ENCODE peak calls at places on chromosomes 1 and 21, in six cellular contexts. J, X, N, E, V and T are unnamed samples.

GRCh38 chr1:31264790-31265386 is 25.2 kb upstream of the NKAIN1 start:
- ATAC-seq in E (no peak), V (peak; percentile 71), J (no peak), N (no peak), X (peak; percentile 79), T (no peak)

GRCh38 chr1:160220301-160220700 is 15.1 kb downstream of the PEA15 start:
- ATAC-seq in V (no peak), E (no peak), X (no peak), J (no peak), N (no peak), T (no peak)

GRCh38 chr1:43270421-43271095 is 775 bp downstream of the TMEM125 start:
- ATAC-seq in E (peak; percentile 97), V (no peak), N (peak; percentile 91), J (peak; percentile 93), X (no peak), T (no peak)

GRCh38 chr1:153447498-153448170 is 12.8 kb downstream of the S100A7 start:
- ATAC-seq in E (peak; percentile 94), N (no peak), V (no peak), J (no peak), X (no peak), T (no peak)

GRCh38 chr1:110587906-110588305 is 18.3 kb downstream of the KCNA2 start:
- ATAC-seq in N (no peak), J (no peak), X (no peak), E (no peak), V (no peak), T (no peak)

GRCh38 chr1:32780628-32781267 is 36.4 kb downstream of the YARS1 start:
- ATAC-seq in V (no peak), X (no peak), N (no peak), E (peak; percentile 88), J (no peak), T (no peak)

GRCh38 chr1:232538224-232538942 is 91.5 kb downstream of the SIPA1L2 start:
- ATAC-seq in X (no peak), N (no peak), V (no peak), J (no peak), E (peak; percentile 27), T (no peak)

GRCh38 chr1:2840036-2840809 is 38.7 kb upstream of the TTC34 start:
- ATAC-seq in J (no peak), E (no peak), N (no peak), V (no peak), X (no peak), T (no peak)

GRCh38 chr1:75600781-75601180 is 10.1 kb downstream of the SLC44A5 start:
- ATAC-seq in X (no peak), E (no peak), V (no peak), N (no peak), J (no peak), T (no peak)

GRCh38 chr1:61280457-61280856 is 198.1 kb downstream of the NFIA start:
- ATAC-seq in X (peak; percentile 37), N (no peak), J (no peak), V (no peak), E (no peak), T (no peak)

GRCh38 chr1:229448845-229449244 is 15.0 kb upstream of the ACTA1 start:
- ATAC-seq in J (no peak), V (no peak), X (peak; percentile 59), N (no peak), E (no peak), T (no peak)

GRCh38 chr1:215657016-215657415 is 89.9 kb downstream of the KCTD3 start:
- ATAC-seq in J (no peak), E (no peak), X (no peak), V (no peak), N (no peak), T (no peak)

GRCh38 chr1:93681549-93682412 is at the start of gene BCAR3:
- ATAC-seq in N (peak; percentile 91), V (peak; percentile 72), E (peak; percentile 67), X (peak; percentile 84), J (peak; percentile 90), T (peak; percentile 79)

GRCh38 chr21:40714516-40714915 is 132.4 kb downstream of the DSCAM start:
- ATAC-seq in N (no peak), J (no peak), X (no peak), E (peak; percentile 41), V (no peak), T (no peak)

GRCh38 chr1:46394872-46395465 is 852 bp downstream of the FAAH start:
- ATAC-seq in V (peak; percentile 44), N (no peak), X (no peak), E (no peak), J (no peak), T (peak; percentile 18)

GRCh38 chr1:110668523-110668922 is 6.2 kb downstream of the KCNA3 start:
- ATAC-seq in N (no peak), J (no peak), V (no peak), E (no peak), X (no peak), T (no peak)

GRCh38 chr1:116755681-116756080 is 1.5 kb downstream of the CD2 start:
- ATAC-seq in X (no peak), J (no peak), V (no peak), N (no peak), E (no peak), T (no peak)

GRCh38 chr1:36643391-36644270 is 160.9 kb upstream of the CSF3R start:
- ATAC-seq in N (no peak), X (no peak), V (no peak), J (no peak), E (no peak), T (no peak)
- H3K27me3 ChIP-seq in N (no peaks in the 10 kb centered on the region), X (peaks cover 29% of the 10 kb centered on the region), V (no peaks in the 10 kb centered on the region), J (peaks cover 3% of the 10 kb centered on the region), E (peaks cover 7% of the 10 kb centered on the region), T (peaks cover 48% of the 10 kb centered on the region)

GRCh38 chr1:51313268-51313852 is 17.0 kb downstream of the TTC39A start:
- ATAC-seq in E (no peak), X (no peak), J (no peak), N (peak; percentile 3), V (no peak), T (no peak)
- TF ChIP-seq CTCF in E (no peak), X (peak; percentile 18), J (peak; percentile 16), N (no peak), V (no peak), T (no peak)

DNA sequence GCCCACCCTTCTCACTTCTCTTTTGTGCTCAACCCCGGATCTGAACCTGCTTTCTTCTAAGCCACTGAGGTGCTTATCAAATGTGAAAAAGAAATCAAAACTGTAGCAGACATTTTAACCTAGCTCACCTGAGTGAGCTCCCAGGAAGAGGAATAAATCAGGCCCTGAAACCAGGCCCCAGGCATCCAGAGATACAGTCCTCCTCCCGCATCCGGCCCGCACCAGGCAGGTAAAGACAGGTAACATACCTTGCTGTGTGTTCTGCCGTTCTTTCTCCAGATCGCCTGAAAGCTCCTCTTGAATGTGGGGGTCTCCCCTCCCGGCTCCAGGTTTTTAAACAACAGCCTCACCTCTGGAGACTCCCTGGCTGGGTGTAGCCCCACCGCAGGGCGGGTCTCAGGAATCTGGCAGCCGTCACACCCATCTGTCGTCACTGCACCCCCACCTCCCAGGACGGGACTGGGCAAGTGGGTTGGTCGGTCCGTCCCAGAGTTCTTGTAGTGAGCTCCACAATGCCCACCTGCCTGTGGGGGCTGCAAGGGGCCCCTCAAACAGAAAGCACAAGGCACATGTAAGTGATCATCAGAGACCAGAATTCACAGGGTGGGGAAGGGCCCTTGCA is at the start of gene LAMB3:
- ATAC-seq in X (no peak), N (peak; percentile 66), V (no peak), J (peak; percentile 81), E (peak; percentile 43), T (no peak)
- H3K4me1 ChIP-seq in X (peaks cover 69% of the 10 kb centered on the region), N (peaks cover 39% of the 10 kb centered on the region), V (peaks cover 38% of the 10 kb centered on the region), J (peaks cover 71% of the 10 kb centered on the region), E (peaks cover 61% of the 10 kb centered on the region), T (peaks cover 53% of the 10 kb centered on the region)

DNA sequence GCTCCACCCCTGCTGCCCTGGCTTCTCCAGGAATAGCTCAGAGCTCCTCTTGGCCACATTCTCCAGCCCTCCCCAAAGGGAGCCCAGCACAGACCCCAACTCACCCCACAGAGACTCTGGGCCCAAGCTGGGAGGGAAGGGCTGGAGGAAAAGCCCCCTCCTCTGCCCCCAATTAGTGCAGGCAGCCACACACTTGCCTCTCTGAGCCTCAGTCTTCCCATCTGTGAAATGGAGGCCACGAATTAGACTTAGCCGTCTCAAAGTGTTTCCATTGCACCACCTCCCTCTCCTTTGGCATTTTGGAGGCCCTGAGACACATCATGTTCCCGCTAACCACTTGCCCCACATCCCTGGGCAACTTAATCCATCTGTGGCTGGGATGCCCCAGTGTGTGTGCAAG is 108.0 kb downstream of the PAX7 start:
- ATAC-seq in X (no peak), J (no peak), E (no peak), V (no peak), N (no peak), T (no peak)
- H3K27me3 ChIP-seq in X (peaks cover 71% of the 10 kb centered on the region), J (peaks cover 37% of the 10 kb centered on the region), E (peaks cover 9% of the 10 kb centered on the region), V (no peaks in the 10 kb centered on the region), N (peaks cover 41% of the 10 kb centered on the region), T (peaks cover 92% of the 10 kb centered on the region)

GRCh38 chr1:21024918-21025317 is 151.8 kb downstream of the EIF4G3 start:
- ATAC-seq in E (no peak), J (no peak), N (no peak), V (no peak), X (no peak), T (no peak)

GRCh38 chr1:21018673-21019072 is 158.0 kb downstream of the EIF4G3 start:
- ATAC-seq in E (no peak), X (no peak), J (no peak), N (no peak), V (no peak), T (no peak)

GRCh38 chr1:21020151-21020550 is 156.5 kb downstream of the EIF4G3 start:
- ATAC-seq in N (no peak), J (no peak), E (no peak), X (no peak), V (no peak), T (no peak)

GRCh38 chr1:21022279-21023040 is 154.2 kb downstream of the EIF4G3 start:
- ATAC-seq in V (peak; percentile 99), X (peak; percentile 98), J (peak; percentile 99), E (peak; percentile 100), N (peak; percentile 99), T (peak; percentile 100)

GRCh38 chr1:21021311-21021710 is 155.4 kb downstream of the EIF4G3 start:
- ATAC-seq in V (no peak), X (no peak), J (no peak), N (peak; percentile 38), E (no peak), T (no peak)
- TF ChIP-seq CTCF in V (no peak), X (no peak), J (no peak), N (no peak), E (no peak), T (no peak)

DNA sequence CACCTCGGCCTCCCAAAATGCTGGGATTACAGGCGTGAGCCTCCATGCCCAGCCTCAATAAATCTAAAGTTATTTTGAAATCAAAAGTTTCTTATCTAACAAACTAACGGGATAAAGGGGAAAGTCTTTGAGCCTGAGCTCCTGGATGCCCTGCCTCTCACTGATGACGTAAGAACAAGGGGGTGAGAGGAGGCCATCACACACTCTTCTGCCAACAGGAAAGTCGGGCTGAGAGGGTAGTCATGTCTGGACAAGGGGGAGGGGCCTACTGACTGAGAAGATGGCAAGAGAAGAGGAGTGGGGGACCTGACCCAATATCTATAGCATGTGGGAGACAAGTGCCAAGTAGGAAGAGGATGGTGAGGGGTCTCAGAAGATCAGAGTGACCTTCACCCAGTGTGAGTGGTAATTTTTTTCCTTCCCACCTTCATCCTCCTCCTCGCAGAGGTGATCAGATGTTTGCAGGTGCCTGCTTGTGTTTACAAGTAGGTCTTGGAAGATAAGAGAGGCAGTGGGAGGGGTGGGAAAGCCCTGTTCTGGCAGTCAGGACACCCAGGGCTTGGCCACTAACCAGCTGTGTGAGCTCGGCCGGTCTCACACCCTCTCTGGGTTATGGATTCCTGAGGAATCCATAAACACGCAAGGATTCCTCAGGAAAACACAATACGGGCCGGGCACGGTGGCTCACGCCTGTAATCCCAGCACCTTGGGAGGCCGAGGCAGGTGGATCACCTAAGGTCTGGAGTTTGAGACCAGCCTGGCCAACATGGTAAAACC is 9.6 kb downstream of the UQCRHL start:
- ATAC-seq in J (no peak), V (no peak), N (no peak), X (no peak), E (no peak), T (no peak)
- H3K4me1 ChIP-seq in J (peaks cover 30% of the 10 kb centered on the region), V (peaks cover 17% of the 10 kb centered on the region), N (peaks cover 29% of the 10 kb centered on the region), X (peaks cover 35% of the 10 kb centered on the region), E (peaks cover 69% of the 10 kb centered on the region), T (peaks cover 25% of the 10 kb centered on the region)